ENCODE peak calls at places on chromosomes 7 and 10, in four cellular contexts. S is choroid plexus epithelial cell, X is natural killer cell, M is fibroblast of mammary gland. I is an unnamed sample.

GRCh38 chr7:122887198-122887597 is 938 bp upstream of the CADPS2 start:
- DNase-seq in X (no peak), S (peak; percentile 84), M (peak; percentile 72), I (no peak)

GRCh38 chr7:12458520-12459131 is 55.0 kb upstream of the VWDE start:
- DNase-seq in M (peak; percentile 43), X (no peak), S (peak; percentile 73), I (no peak)

GRCh38 chr10:114094795-114095194 is 51.1 kb downstream of the ADRB1 start:
- DNase-seq in M (no peak), S (no peak), X (no peak), I (no peak)

GRCh38 chr10:43623351-43623750 is 17.1 kb downstream of the ZNF485 start:
- DNase-seq in M (peak; percentile 17), S (peak; percentile 36), X (no peak), I (no peak)

GRCh38 chr7:75928600-75928939 is 13.6 kb downstream of the POR start:
- DNase-seq in S (no peak), X (no peak), M (no peak), I (no peak)

GRCh38 chr7:71186535-71186934 is 54.6 kb downstream of the GALNT17 start:
- DNase-seq in X (no peak), M (no peak), S (no peak), I (no peak)

GRCh38 chr7:106757846-106758245 is 96.9 kb upstream of the CCDC71L start:
- DNase-seq in S (peak; percentile 72), X (no peak), M (peak; percentile 75), I (no peak)

GRCh38 chr7:134165266-134165665 is 38.1 kb downstream of the LRGUK start:
- DNase-seq in X (no peak), M (no peak), S (no peak), I (no peak)

GRCh38 chr7:30596043-30596641 is 1.5 kb downstream of the GARS1 start:
- DNase-seq in X (no peak), M (peak; percentile 56), S (peak; percentile 59), I (no peak)

GRCh38 chr10:14880201-14880600 is 1.5 kb downstream of the SUV39H2 start:
- DNase-seq in S (no peak), X (no peak), M (no peak), I (no peak)

GRCh38 chr10:116740971-116741370 is 1.4 kb downstream of the HSPA12A start:
- DNase-seq in M (no peak), X (no peak), S (no peak), I (no peak)

GRCh38 chr7:156334636-156335035 is 305.9 kb upstream of the RNF32 start:
- DNase-seq in M (no peak), S (no peak), X (no peak), I (no peak)

GRCh38 chr10:7409045-7409731 is 1.6 kb downstream of the SFMBT2 start:
- DNase-seq in S (no peak), X (peak; percentile 28), M (peak; percentile 16), I (no peak)

GRCh38 chr7:26293569-26294308 is 2.1 kb downstream of the SNX10 start:
- DNase-seq in M (no peak), X (peak; percentile 57), S (no peak), I (no peak)

GRCh38 chr7:105130580-105130979 is 116.6 kb downstream of the KMT2E start:
- DNase-seq in X (no peak), M (no peak), S (no peak), I (no peak)

GRCh38 chr7:121282129-121282528 is 46.7 kb upstream of the WNT16 start:
- DNase-seq in S (no peak), M (no peak), X (no peak), I (no peak)

GRCh38 chr7:82444220-82445049 is 858 bp upstream of the CACNA2D1 start:
- DNase-seq in M (no peak), S (no peak), X (no peak), I (no peak)

GRCh38 chr10:90947025-90947960 is 26.4 kb upstream of the ANKRD1 start:
- DNase-seq in X (no peak), M (no peak), S (peak; percentile 65), I (no peak)

GRCh38 chr7:155497149-155497901 is 39.4 kb downstream of the EN2 start:
- DNase-seq in S (no peak), M (no peak), X (no peak), I (no peak)

GRCh38 chr10:75035975-75036708 is 75.3 kb upstream of the SAMD8 start:
- DNase-seq in M (peak; percentile 85), S (no peak), X (no peak), I (no peak)

GRCh38 chr10:75186310-75186709 is 24.3 kb upstream of the VDAC2 start:
- DNase-seq in M (no peak), S (no peak), X (no peak), I (no peak)

GRCh38 chr7:19488056-19488455 is 220.8 kb downstream of the POLR1F start:
- DNase-seq in M (no peak), X (no peak), S (no peak), I (no peak)

GRCh38 chr10:79454259-79454658 is 8.8 kb upstream of the ZCCHC24 start:
- DNase-seq in M (peak; percentile 93), X (no peak), S (peak; percentile 88), I (no peak)

GRCh38 chr10:61779950-61780659 is 117.4 kb downstream of the CABCOCO1 start:
- DNase-seq in M (peak; percentile 73), S (peak; percentile 94), X (peak; percentile 15), I (no peak)

GRCh38 chr7:157158400-157158799 is 19.7 kb downstream of the UBE3C start:
- DNase-seq in M (no peak), S (no peak), X (no peak), I (no peak)

GRCh38 chr7:13036256-13036765 is 348.9 kb downstream of the ARL4A start:
- DNase-seq in S (no peak), X (no peak), M (peak; percentile 41), I (no peak)

GRCh38 chr7:136685506-136685905 is 182.9 kb upstream of the CHRM2 start:
- DNase-seq in X (no peak), S (peak; percentile 3), M (no peak), I (no peak)

GRCh38 chr7:55369427-55369826 is 4.3 kb downstream of the LANCL2 start:
- DNase-seq in S (peak; percentile 78), X (no peak), M (peak; percentile 97), I (no peak)

GRCh38 chr7:14786314-14786895 is 116.1 kb downstream of the DGKB start:
- DNase-seq in M (no peak), S (no peak), X (no peak), I (no peak)

GRCh38 chr7:93923946-93924345 is 2.4 kb downstream of the GNG11 start:
- DNase-seq in S (no peak), X (no peak), M (peak; percentile 33), I (no peak)

GRCh38 chr7:92768501-92769360 is 67.6 kb downstream of the CDK6 start:
- DNase-seq in X (no peak), S (peak; percentile 47), M (peak; percentile 76), I (no peak)

GRCh38 chr10:131625041-131625440 is 275.8 kb upstream of the PPP2R2D start:
- DNase-seq in X (no peak), M (no peak), S (no peak), I (no peak)

GRCh38 chr7:81447351-81447952 is 322.4 kb downstream of the HGF start:
- DNase-seq in M (peak; percentile 79), X (no peak), S (peak; percentile 89), I (no peak)

GRCh38 chr7:91242097-91242846 is 22.0 kb upstream of the FZD1 start:
- DNase-seq in S (no peak), M (peak; percentile 77), X (no peak), I (no peak)

GRCh38 chr7:22123139-22123538 is 177.4 kb upstream of the CDCA7L start:
- DNase-seq in X (no peak), M (no peak), S (no peak), I (no peak)

DNA sequence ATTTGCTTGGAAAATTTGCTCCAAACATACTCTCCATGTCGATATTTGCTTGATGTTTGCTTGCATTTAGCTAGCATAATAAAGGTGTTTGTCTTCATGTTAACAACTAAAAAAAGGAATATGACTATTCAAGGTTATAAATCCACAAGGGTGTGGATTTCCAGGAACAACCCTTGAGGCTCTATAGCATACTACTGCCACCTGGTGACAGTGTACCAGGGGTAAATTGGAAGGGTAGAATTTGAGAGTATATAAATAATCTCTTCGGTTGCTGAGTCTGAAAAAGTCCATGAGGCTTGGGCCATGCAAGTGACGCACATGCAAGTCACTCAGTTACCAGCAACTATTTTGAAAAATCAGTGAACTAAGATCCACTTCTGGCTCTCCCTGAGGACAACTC is 68.4 kb downstream of the SLIT1 start:
- DNase-seq in X (no peak), M (peak; percentile 5), S (peak; percentile 24), I (no peak)
- TF ChIP-seq CTCF in X (peak; percentile 16), M (peak; percentile 23), S (peak; percentile 40), I (no peak)

GRCh38 chr7:111324228-111324627 is 233.3 kb downstream of the LRRN3 start:
- DNase-seq in X (no peak), M (no peak), S (no peak), I (no peak)

GRCh38 chr7:111330235-111330523 is 232.1 kb downstream of the IMMP2L start:
- DNase-seq in S (no peak), X (no peak), M (no peak), I (no peak)

GRCh38 chr7:111333010-111333409 is 229.3 kb downstream of the IMMP2L start:
- DNase-seq in S (no peak), M (no peak), X (no peak), I (no peak)

GRCh38 chr7:111329367-111330234 is 232.7 kb downstream of the IMMP2L start:
- DNase-seq in X (no peak), M (peak; percentile 17), S (peak; percentile 48), I (no peak)
- TF ChIP-seq CTCF in X (no peak), M (no peak), S (peak; percentile 27), I (no peak)

GRCh38 chr7:43053968-43054367 is 58.5 kb upstream of the HECW1 start:
- DNase-seq in X (no peak), M (no peak), S (no peak), I (no peak)
- TF ChIP-seq CTCF in X (no peak), M (no peak), S (no peak), I (no peak)

GRCh38 chr10:101038486-101038885 is 7.5 kb downstream of the SFXN3 start:
- DNase-seq in S (no peak), M (no peak), X (no peak), I (no peak)
- TF ChIP-seq CTCF in S (peak; percentile 14), M (no peak), X (no peak), I (no peak)

DNA sequence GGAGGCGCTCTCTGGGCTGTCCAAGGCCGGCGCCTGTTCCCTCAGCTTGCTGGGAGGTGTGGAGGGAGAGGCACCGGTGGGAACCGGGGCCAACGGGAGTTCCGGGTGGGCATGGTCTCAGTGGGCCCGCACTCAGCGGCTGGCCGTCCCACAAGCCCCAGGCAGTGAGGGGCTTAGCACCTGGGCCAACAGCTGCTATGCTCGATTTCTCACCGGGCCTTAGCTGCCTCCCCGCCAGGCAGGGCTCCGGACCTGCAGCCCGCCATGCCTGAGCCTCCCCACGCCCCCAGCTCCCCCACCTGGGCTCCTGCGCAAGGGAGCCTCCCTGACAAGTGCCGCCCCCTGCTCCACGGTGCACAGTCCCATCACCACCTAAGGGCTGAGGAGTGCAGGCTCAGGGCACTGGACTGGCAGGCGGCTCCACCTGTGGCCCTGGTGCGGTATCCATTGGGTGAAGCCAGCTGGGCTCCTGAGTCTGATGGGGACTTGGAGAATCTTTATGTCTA is 276.5 kb downstream of the SH2D4B start:
- DNase-seq in M (no peak), X (no peak), S (no peak), I (no peak)
- TF ChIP-seq CTCF in M (no peak), X (no peak), S (no peak), I (no peak)